ENCODE peak calls at places on chromosomes 3 and 15, in nine cellular contexts. A is transverse colon, E is IMR-90, K is HepG2, S is suprapubic skin, P is upper lobe of left lung, O is uterus, Q is Peyer's patch, H is heart left ventricle. L is an unnamed sample. For H3K36me3, the result is how much of the 10 kb centered on the place peaks cover.

GRCh38 chr15:98774756-98775497 is 126.6 kb downstream of the IGF1R start:
- DNase-seq in K (peak), P (no peak), E (peak), A (no peak), O (no peak), S (no peak), H (no peak), Q (no peak), L (no peak)

GRCh38 chr3:119294402-119294888 is 262 bp downstream of the ARHGAP31 start:
- DNase-seq in H (peak), O (peak), E (no peak), A (peak), P (peak), K (no peak), Q (peak), S (peak), L (peak)

GRCh38 chr15:57041416-57041815 is 123.0 kb downstream of the TCF12 start:
- DNase-seq in A (no peak), O (no peak), H (no peak), E (no peak), S (no peak), P (no peak), Q (no peak), K (no peak), L (no peak)

GRCh38 chr3:22684739-22685138 is 518.4 kb upstream of the UBE2E2 start:
- DNase-seq in K (no peak), H (no peak), P (no peak), S (no peak), A (no peak), Q (no peak), E (no peak), O (peak), L (no peak)

GRCh38 chr3:128727996-128728395 is 2.0 kb downstream of the RAB7A start:
- DNase-seq in S (no peak), Q (no peak), A (no peak), P (no peak), E (no peak), H (no peak), K (no peak), O (no peak), L (no peak)

GRCh38 chr3:122103821-122104514 is 48.8 kb downstream of the CD86 start:
- DNase-seq in A (no peak), H (no peak), O (no peak), Q (no peak), E (no peak), P (no peak), K (no peak), S (no peak), L (no peak)

GRCh38 chr3:48446043-48446424 is 503 bp upstream of the ATRIP start:
- DNase-seq in Q (no peak), E (no peak), S (no peak), K (no peak), A (no peak), O (no peak), P (no peak), H (no peak), L (no peak)

GRCh38 chr3:197713477-197713822 is 23.3 kb downstream of the RUBCN start:
- DNase-seq in S (no peak), A (no peak), E (no peak), Q (no peak), H (no peak), O (no peak), K (no peak), P (no peak), L (no peak)

GRCh38 chr15:70033529-70034140 is 64.1 kb downstream of the TLE3 start:
- DNase-seq in P (peak), K (no peak), S (peak), E (peak), O (peak), A (no peak), Q (peak), H (no peak), L (no peak)

GRCh38 chr15:85865070-85865684 is 70.5 kb upstream of the KLHL25 start:
- DNase-seq in Q (no peak), O (peak), E (peak), A (peak), H (no peak), P (no peak), S (no peak), K (peak), L (no peak)

GRCh38 chr15:72341361-72341760 is 21.4 kb upstream of the CELF6 start:
- DNase-seq in P (no peak), O (no peak), A (no peak), S (no peak), Q (no peak), H (no peak), E (no peak), K (no peak), L (no peak)

GRCh38 chr15:68272797-68273271 is 4.7 kb upstream of the FEM1B start:
- DNase-seq in S (no peak), A (no peak), O (peak), K (no peak), Q (no peak), P (no peak), H (no peak), E (peak), L (no peak)

GRCh38 chr3:45881031-45882022 is 5.0 kb upstream of the CCR9 start:
- DNase-seq in S (no peak), Q (peak), H (no peak), K (no peak), E (peak), P (no peak), A (peak), O (no peak), L (no peak)

GRCh38 chr3:138774529-138775253 is 60.0 kb downstream of the PIK3CB start:
- DNase-seq in E (peak), K (peak), Q (peak), O (peak), H (peak), P (no peak), A (peak), S (no peak), L (peak)

GRCh38 chr3:26368312-26368711 is 254.3 kb upstream of the LRRC3B start:
- DNase-seq in K (no peak), S (no peak), H (no peak), P (no peak), Q (no peak), E (no peak), A (no peak), O (no peak), L (no peak)

GRCh38 chr3:122589297-122589696 is 11.8 kb downstream of the PARP15 start:
- DNase-seq in S (no peak), P (no peak), K (no peak), O (no peak), H (no peak), Q (no peak), A (no peak), E (no peak), L (no peak)

GRCh38 chr3:151538706-151539403 is 78.0 kb upstream of the IGSF10 start:
- DNase-seq in K (no peak), Q (no peak), P (no peak), A (no peak), H (peak), E (peak), S (no peak), O (peak), L (no peak)

GRCh38 chr3:17514597-17514996 is 227.8 kb downstream of the TBC1D5 start:
- DNase-seq in P (no peak), S (no peak), Q (no peak), K (no peak), E (no peak), H (no peak), O (no peak), A (no peak), L (no peak)

DNA sequence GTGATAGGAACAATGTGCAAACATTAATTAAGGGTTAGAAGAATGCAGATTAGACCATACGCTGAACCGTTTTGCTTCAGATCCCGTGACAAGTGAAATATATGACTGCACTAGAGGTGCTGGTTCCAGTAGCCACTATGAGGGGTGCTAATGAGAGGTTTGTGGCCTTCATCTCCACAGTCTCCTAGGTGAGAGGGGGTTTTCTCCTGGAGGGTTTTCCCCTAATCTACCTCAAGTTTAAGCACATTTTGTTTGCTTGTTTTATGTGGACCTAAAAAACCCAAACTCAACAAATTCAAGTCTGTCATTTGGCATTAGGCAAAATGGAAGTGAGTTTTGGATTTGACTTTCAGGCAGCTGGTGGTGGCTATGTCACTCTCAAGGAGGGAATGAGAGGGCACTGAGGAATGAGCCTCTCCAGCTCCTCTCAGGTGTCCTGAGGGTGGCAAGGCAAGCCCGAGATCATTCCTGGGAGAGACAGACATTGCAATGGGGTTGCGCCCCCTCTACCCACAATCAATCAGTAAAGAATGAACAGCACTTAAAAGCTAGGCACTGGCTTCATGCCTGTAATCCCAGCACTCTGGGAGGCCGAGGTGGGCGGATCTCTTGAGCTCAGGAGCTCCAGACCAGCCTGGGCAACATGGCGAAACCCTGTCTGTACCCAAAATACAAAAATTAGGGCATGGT is 13.9 kb upstream of the SHF start:
- DNase-seq in S (peak), Q (no peak), E (no peak), K (no peak), A (no peak), H (no peak), O (no peak), P (no peak), L (no peak)
- TF ChIP-seq POLR2A in S (no peak), Q (no peak), E (no peak), K (no peak), A (no peak), H (no peak), O (no peak), P (no peak), L (no peak)

DNA sequence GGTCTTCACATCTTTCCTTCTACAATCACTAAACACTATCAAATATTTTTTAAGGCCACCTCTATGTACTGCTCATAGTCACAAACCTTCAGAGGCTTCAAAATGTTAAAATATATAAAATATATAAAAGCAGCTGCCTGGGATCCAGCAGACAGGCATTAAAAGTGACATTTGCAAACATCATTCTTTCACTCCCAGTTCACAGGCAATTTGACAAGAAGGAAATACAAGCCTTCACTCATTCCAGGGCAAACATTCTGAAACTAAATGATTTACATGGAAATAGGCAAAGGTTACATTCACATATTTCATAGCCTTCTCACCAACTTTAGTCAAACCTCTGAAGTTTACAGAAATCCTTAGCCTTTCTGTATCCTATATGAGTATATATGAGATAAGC is 266.3 kb downstream of the TBL1XR1 start:
- DNase-seq in E (no peak), H (no peak), Q (no peak), O (no peak), P (no peak), S (no peak), K (no peak), A (no peak), L (no peak)
- H3K36me3 ChIP-seq in E (under half), H (under half), Q (under half), O (under half), P (under half), S (under half), K (under half), A (under half), L (under half)

GRCh38 chr3:42839616-42840015 is 30.4 kb downstream of the ACKR2 start:
- DNase-seq in K (peak), A (peak), O (peak), H (peak), P (peak), S (no peak), Q (peak), E (peak), L (no peak)
- H3K4me3 ChIP-seq in K (no peak), A (no peak), O (no peak), H (no peak), P (no peak), S (no peak), Q (no peak), E (no peak), L (no peak)

GRCh38 chr3:32310918-32311839 is 72.7 kb downstream of the CMTM8 start:
- DNase-seq in S (no peak), O (no peak), P (no peak), E (no peak), Q (no peak), A (no peak), K (peak), H (no peak), L (no peak)
- TF ChIP-seq POLR2A in S (no peak), O (no peak), P (no peak), E (no peak), Q (no peak), A (no peak), K (no peak), H (no peak), L (no peak)

DNA sequence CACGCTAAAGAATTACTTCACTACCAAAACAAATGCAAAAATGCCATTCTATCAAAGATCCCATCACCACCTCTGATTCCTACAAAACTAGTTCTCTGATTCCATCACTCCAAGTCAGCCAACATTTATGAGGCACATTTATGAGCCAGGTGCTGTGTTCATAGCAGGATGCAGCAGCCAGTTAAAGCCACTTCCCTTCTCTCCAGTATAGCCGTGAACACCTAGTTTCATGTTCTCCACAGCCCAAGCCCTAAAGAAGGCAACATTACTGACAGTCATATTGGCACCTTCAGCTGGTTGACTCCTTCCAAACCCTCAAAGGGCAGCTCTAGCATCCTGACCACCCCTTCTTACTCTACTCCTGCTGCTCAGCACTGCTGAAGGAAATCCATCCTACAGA is 36.4 kb downstream of the RYK start:
- DNase-seq in H (no peak), K (no peak), E (no peak), Q (no peak), O (no peak), S (no peak), P (no peak), A (no peak), L (no peak)
- H3K36me3 ChIP-seq in H (under half), K (under half), E (under half), Q (under half), O (under half), S (under half), P (under half), A (under half), L (under half)

L was measured in esophagus squamous epithelium.